ENCODE peak calls at places on chromosomes 16 and 17, in four cellular contexts. A is bronchial epithelial cell, O is transverse colon, V is DND-41. M is an unnamed sample.

GRCh38 chr16:87602821-87603683 is 744 bp downstream of the JPH3 start:
- DNase-seq in O (no peak), A (no peak), V (no peak), M (no peak)

GRCh38 chr17:7058831-7059447 is 15.0 kb upstream of the SLC16A11 start:
- DNase-seq in A (peak), O (no peak), V (no peak), M (no peak)

GRCh38 chr16:83626676-83627075 is 181.1 kb upstream of the HSBP1 start:
- DNase-seq in O (no peak), V (no peak), A (no peak), M (no peak)

GRCh38 chr17:18248300-18248731 is 10.2 kb downstream of the FLII start:
- DNase-seq in A (peak), O (peak), V (peak), M (peak)

GRCh38 chr17:64234961-64235360 is 28.1 kb downstream of the TEX2 start:
- DNase-seq in O (no peak), A (no peak), V (no peak), M (no peak)

GRCh38 chr16:85908444-85908843 is 9.5 kb downstream of the IRF8 start:
- DNase-seq in A (no peak), V (no peak), O (no peak), M (no peak)

GRCh38 chr17:17527534-17527933 is 31.3 kb upstream of the RASD1 start:
- DNase-seq in A (no peak), O (no peak), V (no peak), M (no peak)

GRCh38 chr17:15361592-15361991 is 20.2 kb upstream of the TEKT3 start:
- DNase-seq in A (no peak), O (no peak), V (no peak), M (no peak)

GRCh38 chr16:1581804-1582203 is 30.1 kb downstream of the IFT140 start:
- DNase-seq in V (no peak), A (no peak), O (no peak), M (no peak)

GRCh38 chr16:50534556-50534955 is 13.6 kb upstream of the NKD1 start:
- DNase-seq in A (no peak), O (no peak), V (no peak), M (no peak)

GRCh38 chr16:58269526-58269925 is 25.3 kb downstream of the PRSS54 start:
- DNase-seq in A (peak), V (no peak), O (no peak), M (no peak)

GRCh38 chr16:3501783-3502400 is 1.1 kb downstream of the CLUAP1 start:
- DNase-seq in O (no peak), V (no peak), A (no peak), M (no peak)

GRCh38 chr16:11306997-11307638 is 26.0 kb upstream of the PRM1 start:
- DNase-seq in O (no peak), V (no peak), A (peak), M (no peak)

GRCh38 chr17:61504697-61505096 is 52.5 kb downstream of the TBX4 start:
- DNase-seq in O (no peak), A (peak), V (no peak), M (no peak)

GRCh38 chr17:79842136-79842655 is 3.0 kb upstream of the CBX4 start:
- DNase-seq in V (no peak), A (no peak), O (no peak), M (no peak)

GRCh38 chr16:11404608-11405007 is 59.3 kb downstream of the RMI2 start:
- DNase-seq in V (no peak), A (no peak), O (no peak), M (no peak)

GRCh38 chr17:50787106-50787505 is 19.8 kb upstream of the ANKRD40CL start:
- DNase-seq in A (peak), O (no peak), V (no peak), M (no peak)

GRCh38 chr16:57694556-57695377 is at the start of gene DRC7:
- DNase-seq in A (peak), V (peak), O (peak), M (peak)

GRCh38 chr16:85894266-85894665 is 4.7 kb upstream of the IRF8 start:
- DNase-seq in V (no peak), O (peak), A (peak), M (peak)

GRCh38 chr16:20359997-20360396 is 7.5 kb upstream of the UMOD start:
- DNase-seq in O (no peak), V (no peak), A (no peak), M (no peak)

GRCh38 chr16:81928975-81929374 is 82.3 kb downstream of the SDR42E1 start:
- DNase-seq in V (no peak), O (no peak), A (peak), M (peak)

GRCh38 chr17:40799859-40800258 is at the start of gene KRT28:
- DNase-seq in A (no peak), O (no peak), V (no peak), M (no peak)

GRCh38 chr17:55116440-55116914 is 147.9 kb downstream of the STXBP4 start:
- DNase-seq in A (no peak), V (no peak), O (no peak), M (no peak)

GRCh38 chr16:51870460-51870859 is 676.5 kb downstream of the TOX3 start:
- DNase-seq in O (no peak), A (no peak), V (no peak), M (no peak)

GRCh38 chr17:28747801-28748750 is 4.3 kb downstream of the TRAF4 start:
- DNase-seq in V (no peak), A (no peak), O (no peak), M (no peak)

GRCh38 chr16:8571061-8571596 is 19.2 kb downstream of the TMEM114 start:
- DNase-seq in A (peak), V (no peak), O (no peak), M (peak)

GRCh38 chr16:73065617-73066313 is 17.8 kb upstream of the ZFHX3 start:
- DNase-seq in A (no peak), O (peak), V (no peak), M (no peak)

GRCh38 chr17:40854175-40854814 is 12.7 kb downstream of the KRT12 start:
- DNase-seq in V (no peak), O (no peak), A (peak), M (no peak)

GRCh38 chr17:60392845-60393702 is 1.1 kb upstream of the USP32 start:
- DNase-seq in O (peak), V (peak), A (peak), M (peak)

GRCh38 chr17:78117027-78117981 is 11.3 kb downstream of the TMC6 start:
- DNase-seq in V (no peak), A (no peak), O (peak), M (peak)
- TF ChIP-seq CTCF in V (peak), A (peak), O (peak), M (peak)

DNA sequence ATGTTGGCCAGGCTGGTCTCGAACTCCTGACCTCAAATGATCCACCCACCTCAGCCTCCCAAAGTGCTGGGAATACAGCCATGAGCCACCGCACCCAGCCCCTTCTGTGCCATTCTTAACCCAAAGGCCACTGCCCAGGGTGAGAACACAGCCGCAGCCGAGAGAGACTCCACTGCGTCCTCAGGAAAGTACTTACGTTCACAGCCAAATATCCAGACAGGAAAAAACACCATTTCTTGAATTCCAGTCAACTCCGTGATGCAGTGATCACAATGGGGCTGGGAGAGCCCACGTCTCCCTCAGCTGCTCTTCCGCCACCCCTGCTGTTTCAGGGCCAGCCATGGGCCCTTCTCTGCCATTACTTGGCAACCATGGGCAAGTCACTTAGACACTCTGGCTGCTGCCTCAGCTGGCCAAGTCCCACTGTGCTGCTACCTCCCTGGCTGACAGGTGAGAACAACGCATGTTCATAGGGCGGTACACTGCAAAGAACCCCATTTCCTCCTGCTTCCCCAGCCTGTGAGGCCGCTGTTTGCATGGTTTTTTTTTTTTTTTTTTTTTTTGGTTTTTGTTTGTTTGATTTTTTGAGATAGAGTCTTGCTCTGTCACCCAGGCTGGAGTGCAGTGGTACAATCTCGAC is 4.3 kb downstream of the CDIP1 start:
- DNase-seq in V (no peak), A (no peak), O (no peak), M (no peak)
- TF ChIP-seq CTCF in V (no peak), A (no peak), O (no peak), M (no peak)

GRCh38 chr16:31713071-31713944 is 160.3 kb upstream of the ZNF267 start:
- DNase-seq in A (peak), V (peak), O (peak), M (peak)

GRCh38 chr16:31715915-31716314 is 157.7 kb upstream of the ZNF267 start:
- DNase-seq in O (no peak), V (no peak), A (no peak), M (no peak)

GRCh38 chr16:31714899-31715504 is 158.6 kb upstream of the ZNF267 start:
- DNase-seq in A (peak), O (no peak), V (no peak), M (no peak)

GRCh38 chr16:31712064-31712540 is 161.5 kb upstream of the ZNF267 start:
- DNase-seq in V (no peak), A (no peak), O (no peak), M (no peak)

GRCh38 chr16:31713945-31714898 is 159.4 kb upstream of the ZNF267 start:
- DNase-seq in O (no peak), V (no peak), A (no peak), M (no peak)
- TF ChIP-seq CTCF in O (no peak), V (peak), A (peak), M (no peak)

GRCh38 chr17:72336804-72337070 is 215.9 kb downstream of the SOX9 start:
- DNase-seq in O (no peak), A (no peak), V (no peak), M (no peak)

GRCh38 chr17:72332367-72332766 is 211.5 kb downstream of the SOX9 start:
- DNase-seq in A (peak), O (no peak), V (no peak), M (no peak)

GRCh38 chr17:72333570-72333969 is 212.8 kb downstream of the SOX9 start:
- DNase-seq in O (no peak), V (no peak), A (no peak), M (no peak)

GRCh38 chr17:72336026-72336803 is 215.4 kb downstream of the SOX9 start:
- DNase-seq in A (no peak), V (no peak), O (no peak), M (no peak)

DNA sequence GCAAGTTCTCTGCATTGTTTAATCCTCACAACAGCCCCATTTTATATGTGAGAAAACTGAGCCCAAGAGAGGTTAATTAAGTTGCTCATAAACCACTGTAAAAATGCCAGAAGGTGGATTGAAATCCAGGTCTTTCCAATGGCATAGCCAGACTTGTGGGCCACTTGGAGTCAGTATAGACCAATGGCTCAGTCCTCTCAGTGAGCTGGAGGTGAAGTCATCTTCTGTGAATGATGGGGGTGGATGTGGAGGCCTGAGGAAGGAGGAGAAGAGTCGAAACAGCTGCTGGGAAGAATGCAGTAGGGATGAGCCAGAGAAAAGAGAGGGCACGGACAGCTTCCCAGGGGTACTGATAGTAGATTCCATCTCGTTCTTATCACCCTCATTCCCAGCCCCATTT is 213.4 kb downstream of the SOX9 start:
- DNase-seq in O (no peak), V (no peak), A (no peak), M (no peak)
- TF ChIP-seq CTCF in O (no peak), V (no peak), A (no peak), M (no peak)

DNA sequence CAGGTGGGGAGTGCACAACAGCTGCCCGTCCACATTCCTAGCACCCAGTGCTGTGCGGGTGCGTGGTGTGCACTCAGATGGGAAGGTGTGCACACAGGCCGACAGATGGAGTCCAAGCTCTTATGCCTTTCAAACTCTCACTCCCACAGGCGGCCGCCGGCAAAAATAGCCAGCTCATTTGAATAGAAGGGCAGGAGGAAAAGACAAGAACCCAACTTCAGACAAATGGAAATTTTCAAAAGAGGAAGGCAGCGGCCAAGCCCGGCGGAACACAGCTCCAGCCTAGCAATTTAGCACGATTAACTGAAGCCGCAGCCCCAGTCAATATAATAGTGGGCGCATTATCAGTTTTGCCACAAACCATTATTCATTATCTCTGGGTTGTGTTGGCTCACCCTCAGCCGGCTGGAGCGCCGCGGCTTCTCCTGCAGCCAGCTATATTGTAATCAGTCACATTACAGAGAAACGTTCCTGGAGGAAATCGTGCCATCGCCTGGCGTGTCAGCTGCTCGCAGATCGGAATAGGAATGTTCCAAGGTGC is 103.9 kb upstream of the SEC14L1 start:
- DNase-seq in A (no peak), O (peak), V (no peak), M (peak)
- TF ChIP-seq CTCF in A (no peak), O (no peak), V (no peak), M (no peak)

DNA sequence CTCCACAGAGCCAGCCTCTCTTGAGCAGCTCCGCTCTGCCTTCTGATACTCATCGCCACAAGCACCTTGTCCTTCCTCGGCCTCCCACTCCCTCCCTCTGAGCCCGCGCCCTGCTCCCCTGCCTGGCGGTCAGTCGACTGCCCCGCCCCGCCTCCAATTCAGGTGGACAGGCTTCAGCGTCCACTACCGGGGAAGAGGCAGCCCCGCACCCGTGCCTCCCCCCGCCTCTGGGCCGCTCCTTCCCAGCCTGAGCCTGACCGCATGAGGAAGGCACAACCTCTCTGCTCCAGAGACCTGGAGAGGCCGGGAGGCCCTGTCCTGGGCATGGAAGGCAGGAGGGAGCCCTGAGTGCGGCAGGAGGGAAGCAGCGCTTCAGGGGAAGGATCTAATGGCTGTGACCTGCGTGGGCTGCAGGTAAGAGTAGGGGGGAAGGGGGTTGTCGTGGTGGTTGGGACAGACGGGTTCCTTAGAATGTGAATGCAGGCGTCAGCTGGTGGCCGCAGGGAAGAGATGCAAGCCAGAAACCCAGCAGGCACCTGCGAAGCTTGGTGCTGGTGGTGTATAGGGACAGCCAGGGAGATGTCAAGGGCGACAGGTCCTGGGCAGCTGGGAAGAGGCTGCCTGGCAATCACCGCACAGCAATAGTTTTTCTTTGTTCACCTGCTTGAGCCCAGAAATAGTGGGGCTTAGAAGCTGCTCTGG is 3.0 kb upstream of the SLC6A4 start:
- DNase-seq in V (no peak), A (no peak), O (no peak), M (no peak)
- TF ChIP-seq CTCF in V (no peak), A (no peak), O (no peak), M (no peak)

GRCh38 chr17:73304971-73305786 is 6.6 kb downstream of the CDC42EP4 start:
- DNase-seq in O (peak), A (peak), V (no peak), M (peak)
- TF ChIP-seq CTCF in O (peak), A (peak), V (no peak), M (no peak)

DNA sequence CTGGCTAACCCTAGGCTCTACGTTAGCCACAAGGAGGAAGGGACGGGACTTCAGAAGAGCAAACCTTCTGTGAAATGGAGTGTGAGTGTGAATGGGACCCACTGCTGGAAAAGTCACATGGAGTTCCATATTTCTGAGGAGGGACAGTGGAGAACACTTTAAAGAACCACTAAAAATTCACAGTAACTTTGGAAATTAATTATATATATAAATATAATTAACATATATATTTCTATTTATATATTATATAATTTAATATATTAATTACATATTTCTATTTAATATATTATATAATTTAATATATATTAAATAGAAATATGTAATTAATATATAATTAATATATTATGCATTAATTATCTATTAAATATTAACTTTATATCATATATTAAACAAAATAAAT is 215.2 kb upstream of the SOX9 start:
- DNase-seq in A (no peak), O (no peak), V (no peak), M (no peak)
- TF ChIP-seq CTCF in A (no peak), O (no peak), V (no peak), M (no peak)

DNA sequence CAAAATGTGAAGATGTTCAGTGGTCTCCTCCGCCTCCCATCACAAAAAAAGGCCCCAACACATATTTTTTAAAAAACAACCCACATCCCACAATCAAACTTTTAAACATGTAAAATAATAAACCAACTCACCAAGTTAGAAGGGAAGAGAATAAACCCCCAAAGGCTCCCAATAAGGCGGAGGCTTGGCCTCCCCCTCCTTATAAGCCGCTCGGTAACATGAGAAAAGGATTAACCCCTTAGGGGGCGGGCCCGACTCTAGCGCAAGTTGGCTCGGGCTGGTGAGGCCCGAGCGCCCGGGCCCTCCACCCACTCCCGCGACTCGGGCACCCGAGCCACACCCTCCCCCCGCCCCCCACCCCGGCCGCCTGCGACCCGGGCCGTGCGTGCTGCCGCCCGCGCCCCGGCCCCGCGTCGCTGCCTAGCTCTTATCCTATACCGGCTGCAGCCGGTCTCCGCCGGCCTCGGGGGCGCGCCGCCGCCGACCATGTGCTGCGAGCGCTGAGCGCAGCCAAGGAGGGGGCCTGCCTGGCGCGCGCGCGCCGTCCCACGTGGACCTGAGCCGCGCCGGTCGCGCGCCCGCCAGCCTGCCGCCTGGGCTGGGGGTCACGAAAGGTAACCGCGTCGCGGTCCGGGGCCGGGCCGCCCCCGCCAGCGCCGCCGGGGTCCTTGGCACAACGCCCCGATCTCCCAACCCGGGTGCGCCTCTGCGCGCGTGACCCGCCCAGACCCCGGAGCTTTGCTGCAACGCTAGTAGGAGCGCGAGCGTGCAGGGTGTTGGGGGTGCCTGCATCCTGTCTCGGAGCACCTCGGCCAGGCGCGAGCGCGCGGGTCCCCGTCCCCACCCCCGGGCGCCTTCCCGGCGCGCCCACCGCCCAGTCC is at the start of the genes ARSG and SLC16A6:
- DNase-seq in A (no peak), V (peak), O (peak), M (peak)
- TF ChIP-seq CTCF in A (no peak), V (no peak), O (no peak), M (no peak)

M was measured in Calu3.